ENCODE peak calls at places on chromosomes 6 and 20, in six cellular contexts. One of them, this sample, is unnamed.

GRCh38 chr20:62824476-62825287 is 7.8 kb downstream of the COL9A3 start:
- DNase-seq in IMR-90: no peak
- DNase-seq in tibial nerve: no peak
- DNase-seq in esophagus squamous epithelium: no peak
- DNase-seq in Peyer's patch: peak; percentile 72
- DNase-seq in endothelial cell of umbilical vein: no peak
- DNase-seq in this sample: no peak

GRCh38 chr6:107275330-107275865 is 160.1 kb upstream of the BEND3 start:
- DNase-seq in Peyer's patch: no peak
- DNase-seq in endothelial cell of umbilical vein: no peak
- DNase-seq in IMR-90: peak; percentile 12
- DNase-seq in tibial nerve: no peak
- DNase-seq in esophagus squamous epithelium: no peak
- DNase-seq in this sample: no peak

GRCh38 chr6:15677822-15678221 is 15.0 kb upstream of the DTNBP1 start:
- DNase-seq in IMR-90: no peak
- DNase-seq in Peyer's patch: no peak
- DNase-seq in tibial nerve: no peak
- DNase-seq in esophagus squamous epithelium: no peak
- DNase-seq in endothelial cell of umbilical vein: no peak
- DNase-seq in this sample: no peak

GRCh38 chr20:25050501-25051350 is 7.2 kb downstream of the ACSS1 start:
- DNase-seq in tibial nerve: no peak
- DNase-seq in IMR-90: no peak
- DNase-seq in esophagus squamous epithelium: no peak
- DNase-seq in endothelial cell of umbilical vein: no peak
- DNase-seq in Peyer's patch: peak; percentile 9
- DNase-seq in this sample: peak; percentile 22

GRCh38 chr6:170516783-170517616 is 36.1 kb downstream of the PSMB1 start:
- DNase-seq in tibial nerve: peak; percentile 45
- DNase-seq in endothelial cell of umbilical vein: peak; percentile 59
- DNase-seq in IMR-90: peak; percentile 78
- DNase-seq in esophagus squamous epithelium: peak; percentile 1
- DNase-seq in Peyer's patch: peak; percentile 42
- DNase-seq in this sample: no peak

GRCh38 chr20:44691424-44692423 is 23.4 kb upstream of the CCN5 start:
- DNase-seq in IMR-90: no peak
- DNase-seq in endothelial cell of umbilical vein: no peak
- DNase-seq in Peyer's patch: no peak
- DNase-seq in tibial nerve: peak; percentile 54
- DNase-seq in esophagus squamous epithelium: no peak
- DNase-seq in this sample: peak; percentile 66

GRCh38 chr6:165047952-165048351 is 261.5 kb downstream of the C6orf118 start:
- DNase-seq in esophagus squamous epithelium: no peak
- DNase-seq in tibial nerve: no peak
- DNase-seq in Peyer's patch: no peak
- DNase-seq in IMR-90: no peak
- DNase-seq in endothelial cell of umbilical vein: no peak
- DNase-seq in this sample: no peak

GRCh38 chr20:7859371-7859802 is 80.9 kb downstream of the HAO1 start:
- DNase-seq in esophagus squamous epithelium: no peak
- DNase-seq in tibial nerve: peak; percentile 41
- DNase-seq in Peyer's patch: no peak
- DNase-seq in IMR-90: peak; percentile 70
- DNase-seq in endothelial cell of umbilical vein: peak; percentile 81
- DNase-seq in this sample: no peak

GRCh38 chr20:54431545-54431944 is 43.8 kb upstream of the DOK5 start:
- DNase-seq in IMR-90: no peak
- DNase-seq in esophagus squamous epithelium: no peak
- DNase-seq in Peyer's patch: no peak
- DNase-seq in endothelial cell of umbilical vein: no peak
- DNase-seq in tibial nerve: no peak
- DNase-seq in this sample: no peak

GRCh38 chr6:129186988-129187387 is 304.1 kb downstream of the LAMA2 start:
- DNase-seq in Peyer's patch: no peak
- DNase-seq in IMR-90: peak; percentile 80
- DNase-seq in endothelial cell of umbilical vein: peak; percentile 52
- DNase-seq in esophagus squamous epithelium: no peak
- DNase-seq in tibial nerve: no peak
- DNase-seq in this sample: no peak

GRCh38 chr6:85449388-85449817 is 480 bp upstream of the NT5E start:
- DNase-seq in tibial nerve: peak; percentile 49
- DNase-seq in esophagus squamous epithelium: no peak
- DNase-seq in endothelial cell of umbilical vein: peak; percentile 47
- DNase-seq in Peyer's patch: peak; percentile 66
- DNase-seq in IMR-90: peak; percentile 85
- DNase-seq in this sample: peak; percentile 65

GRCh38 chr20:32028647-32029372 is 18.6 kb downstream of the CCM2L start:
- DNase-seq in esophagus squamous epithelium: no peak
- DNase-seq in tibial nerve: no peak
- DNase-seq in IMR-90: no peak
- DNase-seq in endothelial cell of umbilical vein: no peak
- DNase-seq in Peyer's patch: no peak
- DNase-seq in this sample: no peak

GRCh38 chr20:57072184-57072583 is 194.3 kb downstream of the BMP7 start:
- DNase-seq in esophagus squamous epithelium: no peak
- DNase-seq in tibial nerve: no peak
- DNase-seq in endothelial cell of umbilical vein: no peak
- DNase-seq in IMR-90: no peak
- DNase-seq in Peyer's patch: no peak
- DNase-seq in this sample: no peak

GRCh38 chr20:17796096-17796563 is 96.4 kb downstream of the BANF2 start:
- DNase-seq in IMR-90: peak; percentile 68
- DNase-seq in endothelial cell of umbilical vein: peak; percentile 57
- DNase-seq in Peyer's patch: no peak
- DNase-seq in tibial nerve: peak; percentile 74
- DNase-seq in esophagus squamous epithelium: no peak
- DNase-seq in this sample: peak; percentile 40

GRCh38 chr6:57317060-57317943 is at the start of gene PRIM2:
- DNase-seq in esophagus squamous epithelium: peak; percentile 42
- DNase-seq in tibial nerve: peak; percentile 76
- DNase-seq in IMR-90: peak; percentile 76
- DNase-seq in endothelial cell of umbilical vein: peak; percentile 84
- DNase-seq in Peyer's patch: peak; percentile 81
- DNase-seq in this sample: peak; percentile 83

GRCh38 chr20:46298374-46298773 is 9.9 kb downstream of the CDH22 start:
- DNase-seq in esophagus squamous epithelium: no peak
- DNase-seq in tibial nerve: no peak
- DNase-seq in IMR-90: no peak
- DNase-seq in Peyer's patch: no peak
- DNase-seq in endothelial cell of umbilical vein: no peak
- DNase-seq in this sample: no peak

GRCh38 chr6:9611016-9611415 is 803.9 kb downstream of the TFAP2A start:
- DNase-seq in tibial nerve: no peak
- DNase-seq in Peyer's patch: no peak
- DNase-seq in esophagus squamous epithelium: no peak
- DNase-seq in IMR-90: no peak
- DNase-seq in endothelial cell of umbilical vein: no peak
- DNase-seq in this sample: no peak

GRCh38 chr20:53677447-53678314 is 84.0 kb upstream of the ZNF217 start:
- DNase-seq in Peyer's patch: no peak
- DNase-seq in endothelial cell of umbilical vein: peak; percentile 49
- DNase-seq in esophagus squamous epithelium: no peak
- DNase-seq in IMR-90: peak; percentile 46
- DNase-seq in tibial nerve: peak; percentile 48
- DNase-seq in this sample: no peak

GRCh38 chr6:144447487-144447886 is 162.4 kb downstream of the UTRN start:
- DNase-seq in IMR-90: peak; percentile 64
- DNase-seq in tibial nerve: no peak
- DNase-seq in esophagus squamous epithelium: no peak
- DNase-seq in endothelial cell of umbilical vein: peak; percentile 55
- DNase-seq in Peyer's patch: no peak
- DNase-seq in this sample: no peak

GRCh38 chr6:132062626-132063025 is 111.5 kb upstream of the CCN2 start:
- DNase-seq in endothelial cell of umbilical vein: peak; percentile 66
- DNase-seq in Peyer's patch: no peak
- DNase-seq in tibial nerve: no peak
- DNase-seq in IMR-90: peak; percentile 33
- DNase-seq in esophagus squamous epithelium: no peak
- DNase-seq in this sample: no peak

GRCh38 chr6:15911753-15912504 is 217.0 kb upstream of the MYLIP start:
- DNase-seq in Peyer's patch: no peak
- DNase-seq in IMR-90: no peak
- DNase-seq in tibial nerve: no peak
- DNase-seq in endothelial cell of umbilical vein: no peak
- DNase-seq in esophagus squamous epithelium: no peak
- DNase-seq in this sample: no peak

GRCh38 chr20:33568378-33569289 is 78.7 kb downstream of the CBFA2T2 start:
- DNase-seq in tibial nerve: peak; percentile 25
- DNase-seq in IMR-90: no peak
- DNase-seq in esophagus squamous epithelium: no peak
- DNase-seq in Peyer's patch: no peak
- DNase-seq in endothelial cell of umbilical vein: no peak
- DNase-seq in this sample: no peak

GRCh38 chr6:158324136-158324535 is 11.9 kb downstream of the TULP4 start:
- DNase-seq in endothelial cell of umbilical vein: no peak
- DNase-seq in Peyer's patch: no peak
- DNase-seq in tibial nerve: no peak
- DNase-seq in IMR-90: peak; percentile 27
- DNase-seq in esophagus squamous epithelium: no peak
- DNase-seq in this sample: no peak

GRCh38 chr6:4224082-4224978 is 89.0 kb upstream of the ECI2 start:
- DNase-seq in esophagus squamous epithelium: no peak
- DNase-seq in Peyer's patch: no peak
- DNase-seq in IMR-90: peak; percentile 51
- DNase-seq in endothelial cell of umbilical vein: no peak
- DNase-seq in tibial nerve: no peak
- DNase-seq in this sample: no peak

GRCh38 chr6:157333537-157333936 is 10.2 kb upstream of the TMEM242 start:
- DNase-seq in esophagus squamous epithelium: no peak
- DNase-seq in IMR-90: no peak
- DNase-seq in endothelial cell of umbilical vein: no peak
- DNase-seq in tibial nerve: no peak
- DNase-seq in Peyer's patch: no peak
- DNase-seq in this sample: no peak

DNA sequence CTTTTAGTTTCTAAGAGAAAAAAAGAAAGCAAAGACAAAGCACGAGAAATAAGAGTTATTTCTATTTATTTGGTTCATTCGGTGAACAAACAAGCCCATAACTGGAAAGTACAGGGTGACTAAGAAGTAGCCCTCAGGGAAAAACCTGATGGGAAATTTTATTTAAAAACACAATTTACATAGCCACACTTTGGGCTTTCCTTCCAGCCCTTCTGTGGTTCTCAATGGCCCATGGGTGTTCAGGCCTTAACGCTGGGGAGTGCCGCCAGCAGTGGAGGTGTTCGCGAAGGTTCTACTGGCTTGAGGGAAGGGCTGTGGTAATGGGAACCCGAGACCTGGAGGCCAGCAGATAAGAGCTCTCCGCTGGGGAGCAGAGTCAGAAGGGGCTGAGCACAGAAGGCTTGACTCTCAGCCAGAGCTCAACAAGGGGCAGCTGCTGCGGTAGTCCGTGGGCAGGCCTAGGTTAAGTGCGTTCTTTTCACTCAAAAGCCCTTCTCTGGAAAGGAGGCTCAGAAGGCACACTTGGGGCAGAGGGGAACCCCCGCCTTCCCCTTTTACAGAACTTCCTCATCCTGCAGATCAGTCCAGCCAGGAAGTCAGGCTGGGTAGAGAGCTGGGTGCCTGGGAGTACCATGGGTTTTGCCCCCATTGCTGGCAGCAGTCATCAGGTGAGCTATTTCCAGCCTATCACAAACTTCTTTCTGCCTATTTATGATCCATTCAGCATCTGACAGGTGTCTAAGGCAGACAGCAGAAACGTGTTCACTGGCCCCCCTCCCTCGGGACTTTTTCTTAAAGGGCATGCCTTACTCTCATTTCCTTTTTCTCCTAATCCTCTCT is 8.8 kb upstream of the CD83 start:
- DNase-seq in tibial nerve: no peak
- DNase-seq in Peyer's patch: peak; percentile 81
- DNase-seq in endothelial cell of umbilical vein: no peak
- DNase-seq in esophagus squamous epithelium: no peak
- DNase-seq in IMR-90: no peak
- DNase-seq in this sample: no peak
- TF ChIP-seq POLR2A in tibial nerve: no peak
- TF ChIP-seq POLR2A in Peyer's patch: no peak
- TF ChIP-seq POLR2A in endothelial cell of umbilical vein: no peak
- TF ChIP-seq POLR2A in esophagus squamous epithelium: no peak
- TF ChIP-seq POLR2A in IMR-90: no peak
- TF ChIP-seq POLR2A in this sample: no peak

DNA sequence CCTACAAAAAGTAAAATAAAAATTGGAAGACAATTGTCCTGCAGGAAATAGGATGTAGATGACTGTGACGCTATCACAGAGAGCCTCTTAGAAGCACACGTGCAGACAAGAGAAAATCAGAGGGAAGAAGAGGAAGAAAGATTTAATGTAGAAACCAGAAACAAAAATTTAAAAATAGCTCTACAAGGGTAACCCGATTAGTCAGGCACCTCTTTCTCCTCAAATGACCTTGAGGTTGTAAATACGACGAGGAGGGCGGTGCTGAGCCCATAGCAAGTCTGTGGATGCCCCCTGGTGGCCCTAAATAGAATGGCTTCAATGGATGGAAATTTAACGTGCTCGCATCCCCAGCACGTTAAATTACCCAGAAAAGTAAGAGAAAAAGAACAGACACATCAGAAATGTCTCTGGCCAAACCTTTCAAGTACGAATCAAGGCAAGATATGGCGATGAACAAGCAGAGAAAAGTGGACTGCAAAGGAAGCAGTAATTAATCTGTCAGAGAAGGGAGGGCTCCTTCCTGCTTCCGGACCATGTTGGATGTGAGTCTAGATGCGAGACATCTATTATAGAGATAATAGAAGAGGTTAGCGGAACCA is 4.2 kb upstream of the PRPH2 start:
- DNase-seq in esophagus squamous epithelium: peak; percentile 20
- DNase-seq in tibial nerve: peak; percentile 79
- DNase-seq in endothelial cell of umbilical vein: peak; percentile 88
- DNase-seq in Peyer's patch: peak; percentile 79
- DNase-seq in IMR-90: peak; percentile 91
- DNase-seq in this sample: peak; percentile 65
- H3K4me3 ChIP-seq in esophagus squamous epithelium: peak overlapping the region; percentile 47
- H3K4me3 ChIP-seq in tibial nerve: peak overlapping the region; percentile 64
- H3K4me3 ChIP-seq in endothelial cell of umbilical vein: peak overlapping the region; percentile 31
- H3K4me3 ChIP-seq in Peyer's patch: peak overlapping the region; percentile 52
- H3K4me3 ChIP-seq in IMR-90: peak overlapping the region; percentile 43
- H3K4me3 ChIP-seq in this sample: peak overlapping the region; percentile 43

GRCh38 chr6:36874443-36875249 is at the start of gene PPIL1:
- DNase-seq in Peyer's patch: peak; percentile 78
- DNase-seq in tibial nerve: peak; percentile 77
- DNase-seq in esophagus squamous epithelium: peak; percentile 23
- DNase-seq in IMR-90: peak; percentile 90
- DNase-seq in endothelial cell of umbilical vein: peak; percentile 93
- DNase-seq in this sample: peak; percentile 76
- TF ChIP-seq POLR2A in Peyer's patch: no peak
- TF ChIP-seq POLR2A in tibial nerve: no peak
- TF ChIP-seq POLR2A in esophagus squamous epithelium: no peak
- TF ChIP-seq POLR2A in IMR-90: peak; percentile 53
- TF ChIP-seq POLR2A in endothelial cell of umbilical vein: peak; percentile 59
- TF ChIP-seq POLR2A in this sample: peak; percentile 10

GRCh38 chr20:49483706-49484101 is 1.2 kb upstream of the KCNB1 start:
- DNase-seq in tibial nerve: no peak
- DNase-seq in esophagus squamous epithelium: no peak
- DNase-seq in IMR-90: no peak
- DNase-seq in Peyer's patch: no peak
- DNase-seq in endothelial cell of umbilical vein: no peak
- DNase-seq in this sample: peak; percentile 37
- H3K4me3 ChIP-seq in tibial nerve: peak overlapping the region; percentile 7
- H3K4me3 ChIP-seq in esophagus squamous epithelium: peak overlapping the region; percentile 38
- H3K4me3 ChIP-seq in IMR-90: no peak overlapping the region
- H3K4me3 ChIP-seq in Peyer's patch: peak overlapping the region; percentile 49
- H3K4me3 ChIP-seq in endothelial cell of umbilical vein: no peak overlapping the region
- H3K4me3 ChIP-seq in this sample: peak overlapping the region; percentile 34

GRCh38 chr6:53635322-53635721 is 30.2 kb downstream of the KLHL31 start:
- DNase-seq in Peyer's patch: no peak
- DNase-seq in endothelial cell of umbilical vein: no peak
- DNase-seq in esophagus squamous epithelium: no peak
- DNase-seq in IMR-90: peak; percentile 30
- DNase-seq in tibial nerve: no peak
- DNase-seq in this sample: no peak
- TF ChIP-seq POLR2A in Peyer's patch: no peak
- TF ChIP-seq POLR2A in endothelial cell of umbilical vein: no peak
- TF ChIP-seq POLR2A in esophagus squamous epithelium: no peak
- TF ChIP-seq POLR2A in IMR-90: no peak
- TF ChIP-seq POLR2A in tibial nerve: no peak
- TF ChIP-seq POLR2A in this sample: no peak